ENCODE peak calls at places on chromosomes 12 and 14, in eight cellular contexts. C is A549, F is GM12878, W is tibial nerve, Z is transverse colon, G is HepG2, K is H1, M is sigmoid colon. J is an unnamed sample. For H3K4me1, the result is how much of the 10 kb centered on the place peaks cover.

GRCh38 chr12:124852911-124853441 is 10.7 kb downstream of the SCARB1 start:
- DNase-seq in C (no peak), F (no peak), W (no peak), Z (no peak), G (no peak), K (no peak), M (no peak), J (no peak)

GRCh38 chr12:22117551-22117950 is 71.5 kb downstream of the CMAS start:
- DNase-seq in C (no peak), F (no peak), W (no peak), Z (no peak), G (no peak), K (no peak), M (no peak), J (no peak)

GRCh38 chr12:45895961-45896360 is 94.4 kb downstream of the SCAF11 start:
- DNase-seq in C (no peak), F (no peak), W (no peak), Z (no peak), G (no peak), K (no peak), M (no peak), J (no peak)

GRCh38 chr14:103629503-103630121 is 601 bp downstream of the KLC1 start:
- DNase-seq in C (peak), F (no peak), W (no peak), Z (peak), G (no peak), K (peak), M (peak), J (peak)

GRCh38 chr12:63949902-63950301 is 105.4 kb downstream of the SRGAP1 start:
- DNase-seq in C (no peak), F (no peak), W (no peak), Z (no peak), G (peak), K (no peak), M (no peak), J (no peak)

GRCh38 chr12:124824195-124824594 is 39.5 kb downstream of the SCARB1 start:
- DNase-seq in C (no peak), F (no peak), W (no peak), Z (no peak), G (no peak), K (no peak), M (no peak), J (no peak)

GRCh38 chr12:51128905-51129304 is 44.0 kb downstream of the TFCP2 start:
- DNase-seq in C (no peak), F (no peak), W (no peak), Z (no peak), G (no peak), K (no peak), M (no peak), J (no peak)

GRCh38 chr14:25006961-25007795 is 42.8 kb downstream of the STXBP6 start:
- DNase-seq in C (peak), F (no peak), W (no peak), Z (no peak), G (peak), K (no peak), M (no peak), J (no peak)

GRCh38 chr12:5173511-5174011 is 129.9 kb downstream of the KCNA5 start:
- DNase-seq in C (no peak), F (no peak), W (no peak), Z (no peak), G (no peak), K (no peak), M (no peak), J (no peak)

GRCh38 chr12:65720136-65720535 is 104.1 kb upstream of the HMGA2 start:
- DNase-seq in C (no peak), F (no peak), W (no peak), Z (no peak), G (no peak), K (no peak), M (no peak), J (no peak)

GRCh38 chr12:22543246-22544037 is 900 bp downstream of the C2CD5 start:
- DNase-seq in C (no peak), F (peak), W (peak), Z (peak), G (peak), K (peak), M (peak), J (peak)

GRCh38 chr12:49231881-49232650 is 32.8 kb upstream of the TUBA1C start:
- DNase-seq in C (no peak), F (no peak), W (no peak), Z (no peak), G (no peak), K (no peak), M (no peak), J (no peak)
- H3K4me1 ChIP-seq in C (under half), F (under half), W (under half), Z (under half), G (under half), K (under half), M (under half), J (under half)

GRCh38 chr12:67515679-67516363 is 132.7 kb upstream of the DYRK2 start:
- DNase-seq in C (no peak), F (peak), W (no peak), Z (peak), G (no peak), K (no peak), M (no peak), J (peak)
- TF ChIP-seq EP300 in C (no peak), F (no peak), W (no peak), Z (no peak), G (no peak), K (no peak), M (no peak), J (no peak)

DNA sequence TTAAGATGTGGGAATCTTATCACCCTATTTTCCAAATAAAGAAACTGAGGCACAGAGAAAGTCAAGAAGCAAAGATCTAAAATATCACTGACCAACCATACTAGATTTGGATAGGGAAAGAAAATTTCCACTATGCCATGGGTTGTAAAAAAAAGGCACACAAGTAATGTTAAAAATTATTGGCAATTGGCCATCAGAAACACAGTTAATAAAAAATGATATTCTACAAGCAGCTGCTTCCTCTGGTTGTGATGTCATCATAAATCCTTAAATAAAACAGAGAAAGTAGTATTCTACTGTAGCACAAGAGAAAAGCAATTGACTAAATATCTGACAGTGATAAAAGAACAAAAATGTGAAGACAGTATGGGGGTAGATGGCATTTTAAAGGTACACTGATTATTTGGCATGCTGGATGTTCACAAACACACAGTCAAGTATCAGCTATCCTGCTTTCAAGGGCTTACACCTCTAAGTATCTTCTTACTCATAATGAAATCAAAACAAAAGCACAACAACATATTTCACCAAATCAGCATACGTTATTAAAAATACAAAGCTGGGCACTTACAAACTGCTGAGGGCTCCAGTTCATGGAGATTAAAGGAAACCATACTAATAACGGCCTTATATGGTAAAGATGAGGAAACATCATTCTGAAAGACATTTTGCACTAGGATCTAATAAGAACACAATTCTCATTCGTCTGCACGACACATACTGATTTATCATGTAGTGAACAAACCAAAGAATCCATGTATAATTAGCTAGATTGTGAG is 45.7 kb downstream of the CORO1C start:
- DNase-seq in C (no peak), F (no peak), W (no peak), Z (no peak), G (no peak), K (no peak), M (no peak), J (no peak)
- H3K4me1 ChIP-seq in C (half or more), F (under half), W (under half), Z (under half), G (half or more), K (under half), M (half or more), J (half or more)

GRCh38 chr12:60162988-60163720 is 567.3 kb downstream of the SLC16A7 start:
- DNase-seq in C (no peak), F (no peak), W (no peak), Z (no peak), G (no peak), K (no peak), M (no peak), J (no peak)
- TF ChIP-seq EP300 in C (no peak), F (no peak), W (no peak), Z (no peak), G (no peak), K (no peak), M (no peak), J (no peak)

DNA sequence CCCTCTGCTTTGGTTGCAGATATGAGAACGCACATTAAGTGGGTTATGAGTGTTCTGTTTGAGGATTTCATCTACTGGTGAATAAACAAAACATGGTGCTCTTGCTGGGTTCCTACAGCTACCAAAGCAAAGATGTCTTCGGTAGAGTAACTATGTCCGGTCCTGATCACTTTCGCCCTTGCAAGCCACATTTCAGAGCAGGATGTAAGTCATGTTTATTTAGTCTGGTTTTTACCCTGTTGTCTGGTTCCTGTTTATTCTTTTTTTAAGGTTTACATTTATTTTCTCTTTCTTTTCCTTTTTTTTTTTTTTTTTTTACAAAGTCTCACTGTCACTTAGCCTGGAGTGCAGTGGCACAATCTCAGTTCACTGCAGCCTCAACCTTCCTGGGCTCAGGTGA is 99.2 kb downstream of the VEZT start:
- DNase-seq in C (no peak), F (no peak), W (no peak), Z (no peak), G (peak), K (no peak), M (no peak), J (no peak)
- H3K4me1 ChIP-seq in C (half or more), F (under half), W (under half), Z (under half), G (under half), K (under half), M (under half), J (under half)

GRCh38 chr14:37257651-37258050 is 59.9 kb downstream of the MIPOL1 start:
- DNase-seq in C (no peak), F (no peak), W (no peak), Z (no peak), G (no peak), K (no peak), M (no peak), J (no peak)
- TF ChIP-seq EP300 in C (no peak), F (no peak), W (no peak), Z (no peak), G (no peak), K (no peak), M (no peak), J (no peak)

GRCh38 chr12:47834199-47835016 is 14.7 kb upstream of the HDAC7 start:
- DNase-seq in C (no peak), F (no peak), W (no peak), Z (no peak), G (no peak), K (no peak), M (no peak), J (no peak)
- H3K4me1 ChIP-seq in C (under half), F (half or more), W (under half), Z (under half), G (under half), K (under half), M (under half), J (under half)

GRCh38 chr14:31559939-31560338 is 1.3 kb upstream of the NUBPL start:
- DNase-seq in C (no peak), F (no peak), W (no peak), Z (no peak), G (no peak), K (no peak), M (no peak), J (no peak)
- TF ChIP-seq EP300 in C (no peak), F (no peak), W (no peak), Z (no peak), G (no peak), K (no peak), M (no peak), J (no peak)

DNA sequence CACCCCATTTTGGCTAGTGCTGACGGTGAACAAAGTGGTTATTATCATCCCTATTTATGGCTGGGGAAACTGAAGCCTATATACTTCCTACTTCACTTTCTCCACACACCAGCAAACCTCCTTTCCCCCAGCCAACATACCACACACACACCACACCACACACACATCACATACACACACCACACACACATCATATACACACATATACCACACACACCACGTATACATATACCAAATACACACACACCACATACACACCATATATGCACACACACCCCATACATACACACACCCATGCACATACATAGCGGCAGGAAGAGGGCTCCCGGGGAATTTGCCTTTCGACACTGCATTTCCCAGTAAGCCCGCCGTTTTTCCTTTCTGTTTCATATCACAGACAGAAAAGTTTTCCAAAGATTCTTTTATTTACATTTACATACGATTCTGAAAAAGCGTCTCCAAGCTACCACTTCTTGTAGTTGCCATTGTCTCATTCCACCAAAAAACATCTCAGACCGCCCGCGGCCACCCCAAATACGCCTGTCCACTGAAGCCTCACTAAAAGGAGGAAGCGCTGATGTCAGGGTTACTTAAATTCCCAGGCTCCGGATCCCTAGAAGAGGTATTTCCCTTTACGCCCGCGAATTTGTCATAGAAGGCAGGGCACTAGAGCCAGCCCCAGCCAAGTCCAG is 826 bp upstream of the RAB5B start:
- DNase-seq in C (no peak), F (no peak), W (no peak), Z (peak), G (no peak), K (no peak), M (no peak), J (no peak)
- H3K4me1 ChIP-seq in C (under half), F (under half), W (under half), Z (under half), G (half or more), K (under half), M (under half), J (half or more)